ENCODE peak calls at places on chromosomes 4 and X, in nine cellular contexts. T is NCI-H1417; A is putamen; Y is transverse colon; L is stimulated activated CD4-positive, alpha-beta T cell treated with anti-CD3 and anti-CD28 coated beads, Interleukin-4, amount 100 ng/mL, for 24 hours; E is HEK293T; J is HT-29; V is breast epithelium; W is fibroblast of lung. I is an unnamed sample.

GRCh38 chrX:147079457-147079856 is 264.9 kb upstream of the CXorf51A start:
- DNase-seq in T (no peak), A (no peak), Y (no peak), L (no peak), E (no peak), J (no peak), V (no peak), W (no peak), I (no peak)

GRCh38 chr4:87030124-87030523 is 95.3 kb downstream of the AFF1 start:
- DNase-seq in T (no peak), A (no peak), Y (no peak), L (no peak), E (no peak), J (no peak), V (no peak), W (no peak), I (no peak)

GRCh38 chr4:151475338-151475737 is 66.4 kb downstream of the FHIP1A start:
- DNase-seq in T (no peak), A (no peak), Y (no peak), L (no peak), E (no peak), J (no peak), V (no peak), W (no peak), I (no peak)

GRCh38 chrX:102154218-102154860 is 1.4 kb downstream of the BEX5 start:
- DNase-seq in T (peak), A (no peak), Y (peak), L (peak), E (peak), J (no peak), V (no peak), W (no peak), I (peak)

GRCh38 chr4:8385106-8385505 is 55.4 kb downstream of the ACOX3 start:
- DNase-seq in T (no peak), A (no peak), Y (no peak), L (no peak), E (no peak), J (no peak), V (no peak), W (no peak), I (no peak)

GRCh38 chrX:23901065-23901464 is 6.7 kb downstream of the APOO start:
- DNase-seq in T (no peak), A (no peak), Y (no peak), L (no peak), E (no peak), J (no peak), V (peak), W (peak), I (no peak)

GRCh38 chr4:101019941-101020401 is 327.4 kb downstream of the PPP3CA start:
- DNase-seq in T (no peak), A (no peak), Y (no peak), L (peak), E (no peak), J (peak), V (no peak), W (no peak), I (no peak)

GRCh38 chr4:82230310-82230709 is 143.5 kb downstream of the HNRNPD start:
- DNase-seq in T (no peak), A (no peak), Y (no peak), L (no peak), E (no peak), J (no peak), V (no peak), W (no peak), I (no peak)

GRCh38 chrX:54479471-54480122 is 16.4 kb downstream of the FGD1 start:
- DNase-seq in T (peak), A (no peak), Y (no peak), L (no peak), E (no peak), J (no peak), V (no peak), W (no peak), I (no peak)

GRCh38 chrX:74370482-74370881 is 50.8 kb upstream of the SLC16A2 start:
- DNase-seq in T (no peak), A (no peak), Y (no peak), L (no peak), E (no peak), J (no peak), V (no peak), W (no peak), I (no peak)

GRCh38 chrX:131704136-131704695 is 160.3 kb downstream of the OR13H1 start:
- DNase-seq in T (peak), A (no peak), Y (peak), L (no peak), E (peak), J (peak), V (peak), W (no peak), I (no peak)

GRCh38 chr4:137896221-137896737 is 345.9 kb downstream of the SLC7A11 start:
- DNase-seq in T (no peak), A (no peak), Y (no peak), L (no peak), E (no peak), J (no peak), V (no peak), W (no peak), I (no peak)

GRCh38 chr4:60463846-60464502 is 736.2 kb upstream of the ADGRL3 start:
- DNase-seq in T (no peak), A (no peak), Y (no peak), L (no peak), E (peak), J (peak), V (no peak), W (peak), I (no peak)

GRCh38 chr4:188934320-188934975 is 795.2 kb downstream of the TRIML1 start:
- DNase-seq in T (no peak), A (no peak), Y (no peak), L (no peak), E (no peak), J (no peak), V (no peak), W (peak), I (no peak)

GRCh38 chr4:37970702-37971101 is 10.5 kb downstream of the PTTG2 start:
- DNase-seq in T (no peak), A (no peak), Y (peak), L (peak), E (no peak), J (peak), V (peak), W (peak), I (peak)

GRCh38 chr4:121189351-121189750 is 25.2 kb upstream of the TNIP3 start:
- DNase-seq in T (no peak), A (no peak), Y (no peak), L (no peak), E (no peak), J (no peak), V (no peak), W (no peak), I (no peak)

GRCh38 chrX:149392896-149393295 is 112.2 kb downstream of the IDS start:
- DNase-seq in T (peak), A (no peak), Y (no peak), L (no peak), E (no peak), J (peak), V (no peak), W (no peak), I (no peak)

GRCh38 chr4:85151786-85152185 is 185.3 kb upstream of the WDFY3 start:
- DNase-seq in T (no peak), A (no peak), Y (no peak), L (no peak), E (no peak), J (no peak), V (no peak), W (no peak), I (no peak)

GRCh38 chrX:55489315-55490009 is at the start of gene USP51:
- DNase-seq in T (peak), A (peak), Y (peak), L (no peak), E (peak), J (no peak), V (peak), W (peak), I (peak)

GRCh38 chr4:8380511-8381415 is 59.8 kb downstream of the ACOX3 start:
- DNase-seq in T (no peak), A (no peak), Y (no peak), L (no peak), E (no peak), J (no peak), V (no peak), W (no peak), I (no peak)

I was measured in Ammon's horn.